ENCODE peak calls at places on chromosomes 2 and 18, in five cellular contexts. B, W, A, T and R are unnamed samples.
A peak's percentile ranks its signal among the peaks of the same experiment; 100 is the strongest.

GRCh38 chr2:88857951-88858406 is 166.5 kb downstream of the RPIA start:
- DNase-seq in B (peak; percentile 26), W (no peak), A (no peak), T (peak; percentile 93), R (no peak)

GRCh38 chr18:70920840-70921374 is 632.1 kb downstream of the SOCS6 start:
- DNase-seq in B (no peak), W (no peak), A (no peak), T (no peak), R (no peak)

GRCh38 chr2:239344857-239345216 is 56.0 kb downstream of the HDAC4 start:
- DNase-seq in B (no peak), W (no peak), A (no peak), T (no peak), R (peak; percentile 75)

GRCh38 chr2:164967781-164968228 is 12.5 kb upstream of the SLC38A11 start:
- DNase-seq in B (peak; percentile 97), W (no peak), A (no peak), T (peak; percentile 100), R (no peak)

GRCh38 chr2:168529054-168529833 is 73.2 kb downstream of the CERS6 start:
- DNase-seq in B (no peak), W (no peak), A (no peak), T (no peak), R (no peak)

GRCh38 chr2:30231726-30232026 is 342 bp downstream of the LBH start:
- DNase-seq in B (no peak), W (no peak), A (no peak), T (no peak), R (no peak)

GRCh38 chr2:180056367-180057118 is 49.4 kb upstream of the CWC22 start:
- DNase-seq in B (no peak), W (no peak), A (no peak), T (no peak), R (no peak)

GRCh38 chr2:120897399-120897798 is 161.7 kb downstream of the GLI2 start:
- DNase-seq in B (no peak), W (no peak), A (no peak), T (no peak), R (no peak)

GRCh38 chr2:3463156-3463835 is 56.0 kb downstream of the ADI1 start:
- DNase-seq in B (no peak), W (no peak), A (no peak), T (no peak), R (no peak)

GRCh38 chr2:216878072-216878471 is 18.2 kb upstream of the TNP1 start:
- DNase-seq in B (no peak), W (no peak), A (no peak), T (no peak), R (no peak)

GRCh38 chr2:25310965-25311865 is 30.5 kb downstream of the DNMT3A start:
- DNase-seq in B (no peak), W (peak; percentile 89), A (no peak), T (no peak), R (peak; percentile 93)

GRCh38 chr18:10457798-10458197 is 3.4 kb downstream of the APCDD1 start:
- DNase-seq in B (no peak), W (no peak), A (no peak), T (no peak), R (no peak)

GRCh38 chr2:70748002-70748779 is 19.8 kb downstream of the ADD2 start:
- DNase-seq in B (no peak), W (no peak), A (no peak), T (no peak), R (no peak)

GRCh38 chr2:44981714-44982108 is 27.5 kb downstream of the SIX2 start:
- DNase-seq in B (peak; percentile 84), W (peak; percentile 78), A (peak; percentile 53), T (peak; percentile 38), R (peak; percentile 69)

GRCh38 chr18:63198868-63199742 is 120.5 kb downstream of the BCL2 start:
- DNase-seq in B (no peak), W (no peak), A (no peak), T (no peak), R (no peak)

GRCh38 chr18:28039078-28039477 is 137.9 kb downstream of the CDH2 start:
- DNase-seq in B (no peak), W (no peak), A (no peak), T (peak; percentile 86), R (no peak)

GRCh38 chr2:168633200-168633599 is 169.2 kb upstream of the NOSTRIN start:
- DNase-seq in B (no peak), W (no peak), A (no peak), T (no peak), R (no peak)

GRCh38 chr18:56651771-56652092 is 573 bp downstream of the WDR7 start:
- DNase-seq in B (no peak), W (no peak), A (no peak), T (no peak), R (no peak)

GRCh38 chr2:96139181-96139758 is 968 bp upstream of the ASTL start:
- DNase-seq in B (no peak), W (no peak), A (no peak), T (no peak), R (no peak)

GRCh38 chr2:241412144-241412543 is 56.1 kb downstream of the FARP2 start:
- DNase-seq in B (peak; percentile 40), W (no peak), A (no peak), T (peak; percentile 4), R (peak; percentile 22)

GRCh38 chr2:25339791-25340339 is 1.9 kb downstream of the DNMT3A start:
- DNase-seq in B (no peak), W (peak; percentile 21), A (no peak), T (no peak), R (peak; percentile 3)

GRCh38 chr2:187985195-187985594 is 306.5 kb upstream of the GULP1 start:
- DNase-seq in B (no peak), W (no peak), A (no peak), T (no peak), R (no peak)

GRCh38 chr2:207133862-207134519 is 31.8 kb downstream of the KLF7 start:
- DNase-seq in B (peak; percentile 92), W (peak; percentile 35), A (no peak), T (peak; percentile 95), R (peak; percentile 89)

GRCh38 chr2:218962859-218963492 is 3.5 kb downstream of the CDK5R2 start:
- DNase-seq in B (peak; percentile 70), W (peak; percentile 85), A (no peak), T (peak; percentile 56), R (peak; percentile 94)

GRCh38 chr2:67463810-67464209 is 66.7 kb downstream of the ETAA1 start:
- DNase-seq in B (no peak), W (peak; percentile 38), A (no peak), T (peak; percentile 95), R (peak; percentile 95)

GRCh38 chr2:160666019-160666676 is 172.5 kb upstream of the RBMS1 start:
- DNase-seq in B (peak; percentile 98), W (no peak), A (peak; percentile 98), T (peak; percentile 98), R (peak; percentile 33)

GRCh38 chr2:79512442-79513401 is at the start of gene CTNNA2:
- DNase-seq in B (peak; percentile 0), W (peak; percentile 50), A (no peak), T (peak; percentile 1), R (peak; percentile 84)

GRCh38 chr2:206915136-206915535 is 24.2 kb upstream of the CPO start:
- DNase-seq in B (peak; percentile 96), W (no peak), A (peak; percentile 81), T (peak; percentile 91), R (no peak)

GRCh38 chr2:29920130-29920577 is 1.2 kb downstream of the ALK start:
- DNase-seq in B (peak; percentile 16), W (no peak), A (no peak), T (peak; percentile 8), R (no peak)

GRCh38 chr2:160970052-160970846 is 190.0 kb upstream of the TANK start:
- DNase-seq in B (peak; percentile 95), W (peak; percentile 18), A (peak; percentile 69), T (peak; percentile 87), R (peak; percentile 18)

GRCh38 chr2:166419616-166419934 is 43.8 kb upstream of the SCN9A start:
- DNase-seq in B (peak; percentile 76), W (peak; percentile 49), A (no peak), T (peak; percentile 61), R (peak; percentile 9)

GRCh38 chr2:66696374-66696773 is 261.4 kb downstream of the MEIS1 start:
- DNase-seq in B (peak; percentile 56), W (no peak), A (no peak), T (no peak), R (no peak)

GRCh38 chr18:3892141-3892540 is 442.2 kb downstream of the TGIF1 start:
- DNase-seq in B (no peak), W (no peak), A (no peak), T (no peak), R (no peak)

GRCh38 chr2:143524001-143524608 is 394.9 kb downstream of the ARHGAP15 start:
- DNase-seq in B (peak; percentile 46), W (no peak), A (no peak), T (no peak), R (no peak)

GRCh38 chr18:48218285-48219022 is 190.7 kb downstream of the ZBTB7C start:
- DNase-seq in B (no peak), W (no peak), A (no peak), T (no peak), R (no peak)